ENCODE peak calls at places on chromosomes 16 and 17, in four cellular contexts. One of them, this sample, is unnamed.

GRCh38 chr16:14129502-14129901 is 58.4 kb downstream of the MRTFB start:
- DNase-seq in mesenchymal stem cell: no peak
- DNase-seq in IMR-90: no peak
- DNase-seq in neuronal stem cell: no peak
- DNase-seq in this sample: no peak

GRCh38 chr16:23482778-23483177 is 27.5 kb downstream of the GGA2 start:
- DNase-seq in mesenchymal stem cell: no peak
- DNase-seq in neuronal stem cell: no peak
- DNase-seq in IMR-90: no peak
- DNase-seq in this sample: no peak

GRCh38 chr17:7383742-7384488 is 3.0 kb downstream of the TNK1 start:
- DNase-seq in neuronal stem cell: no peak
- DNase-seq in IMR-90: peak
- DNase-seq in mesenchymal stem cell: peak
- DNase-seq in this sample: peak

GRCh38 chr17:3909257-3909656 is 7.0 kb downstream of the P2RX1 start:
- DNase-seq in IMR-90: no peak
- DNase-seq in neuronal stem cell: no peak
- DNase-seq in mesenchymal stem cell: no peak
- DNase-seq in this sample: no peak

GRCh38 chr16:73286643-73287267 is 238.8 kb upstream of the ZFHX3 start:
- DNase-seq in neuronal stem cell: no peak
- DNase-seq in mesenchymal stem cell: no peak
- DNase-seq in IMR-90: no peak
- DNase-seq in this sample: no peak

GRCh38 chr16:30395155-30395991 is at the start of gene ZNF48:
- DNase-seq in IMR-90: peak
- DNase-seq in neuronal stem cell: peak
- DNase-seq in mesenchymal stem cell: peak
- DNase-seq in this sample: peak

GRCh38 chr17:72840019-72840418 is 252.5 kb downstream of the SLC39A11 start:
- DNase-seq in neuronal stem cell: no peak
- DNase-seq in IMR-90: no peak
- DNase-seq in mesenchymal stem cell: no peak
- DNase-seq in this sample: no peak

GRCh38 chr17:13640559-13640958 is 38.8 kb upstream of the HS3ST3A1 start:
- DNase-seq in mesenchymal stem cell: no peak
- DNase-seq in IMR-90: peak
- DNase-seq in neuronal stem cell: no peak
- DNase-seq in this sample: no peak

GRCh38 chr16:3488801-3489200 is 6.5 kb downstream of the C16orf90 start:
- DNase-seq in IMR-90: no peak
- DNase-seq in neuronal stem cell: no peak
- DNase-seq in mesenchymal stem cell: no peak
- DNase-seq in this sample: no peak

GRCh38 chr16:19223235-19223847 is 55.3 kb downstream of the SYT17 start:
- DNase-seq in neuronal stem cell: peak
- DNase-seq in mesenchymal stem cell: no peak
- DNase-seq in IMR-90: peak
- DNase-seq in this sample: no peak

GRCh38 chr16:12829096-12829888 is 25.6 kb upstream of the CPPED1 start:
- DNase-seq in neuronal stem cell: no peak
- DNase-seq in mesenchymal stem cell: no peak
- DNase-seq in IMR-90: no peak
- DNase-seq in this sample: no peak

GRCh38 chr16:28923652-28924398 is 1.2 kb downstream of the RABEP2 start:
- DNase-seq in mesenchymal stem cell: no peak
- DNase-seq in neuronal stem cell: no peak
- DNase-seq in IMR-90: no peak
- DNase-seq in this sample: no peak

GRCh38 chr16:70759666-70760065 is 41.3 kb downstream of the VAC14 start:
- DNase-seq in mesenchymal stem cell: no peak
- DNase-seq in neuronal stem cell: no peak
- DNase-seq in IMR-90: no peak
- DNase-seq in this sample: no peak

GRCh38 chr17:82334622-82335394 is 1.2 kb upstream of the SECTM1 start:
- DNase-seq in neuronal stem cell: no peak
- DNase-seq in mesenchymal stem cell: peak
- DNase-seq in IMR-90: peak
- DNase-seq in this sample: no peak

GRCh38 chr16:66687906-66688625 is 8.5 kb downstream of the CMTM4 start:
- DNase-seq in IMR-90: no peak
- DNase-seq in mesenchymal stem cell: no peak
- DNase-seq in neuronal stem cell: no peak
- DNase-seq in this sample: peak
- H3K23ac ChIP-seq in IMR-90: no peak
- H3K23ac ChIP-seq in mesenchymal stem cell: no peak
- H3K23ac ChIP-seq in neuronal stem cell: no peak
- H3K23ac ChIP-seq in this sample: no peak

DNA sequence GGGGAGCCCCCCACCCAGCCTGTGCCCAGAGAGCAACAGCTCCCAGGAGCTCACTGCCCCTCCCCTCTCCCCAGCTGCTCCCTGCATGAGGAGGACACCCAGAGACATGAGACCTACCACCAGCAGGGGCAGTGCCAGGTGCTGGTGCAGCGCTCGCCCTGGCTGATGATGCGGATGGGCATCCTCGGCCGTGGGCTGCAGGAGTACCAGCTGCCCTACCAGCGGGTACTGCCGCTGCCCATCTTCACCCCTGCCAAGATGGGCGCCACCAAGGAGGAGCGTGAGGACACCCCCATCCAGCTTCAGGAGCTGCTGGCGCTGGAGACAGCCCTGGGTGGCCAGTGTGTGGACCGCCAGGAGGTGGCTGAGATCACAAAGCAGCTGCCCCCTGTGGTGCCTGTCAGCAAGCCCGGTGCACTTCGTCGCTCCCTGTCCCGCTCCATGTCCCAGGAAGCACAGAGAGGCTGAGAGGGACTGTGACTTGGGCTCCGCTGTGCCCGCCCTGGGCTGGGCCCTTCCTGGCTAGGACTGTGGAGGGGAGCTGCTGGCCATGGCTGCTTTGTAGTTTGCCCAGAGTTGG is 583 bp downstream of the TCAP start:
- DNase-seq in IMR-90: no peak
- DNase-seq in neuronal stem cell: no peak
- DNase-seq in mesenchymal stem cell: no peak
- DNase-seq in this sample: no peak
- H3K4ac ChIP-seq in IMR-90: no peak
- H3K4ac ChIP-seq in neuronal stem cell: peak
- H3K4ac ChIP-seq in mesenchymal stem cell: no peak
- H3K4ac ChIP-seq in this sample: no peak

GRCh38 chr16:85126731-85127662 is 14.7 kb upstream of the CIBAR2 start:
- DNase-seq in neuronal stem cell: peak
- DNase-seq in IMR-90: peak
- DNase-seq in mesenchymal stem cell: peak
- DNase-seq in this sample: no peak

GRCh38 chr16:85130707-85131028 is 18.4 kb upstream of the CIBAR2 start:
- DNase-seq in neuronal stem cell: no peak
- DNase-seq in mesenchymal stem cell: no peak
- DNase-seq in IMR-90: no peak
- DNase-seq in this sample: no peak

GRCh38 chr16:85126383-85126730 is 14.1 kb upstream of the CIBAR2 start:
- DNase-seq in mesenchymal stem cell: no peak
- DNase-seq in IMR-90: no peak
- DNase-seq in neuronal stem cell: no peak
- DNase-seq in this sample: no peak

GRCh38 chr16:85129846-85130706 is 17.8 kb upstream of the CIBAR2 start:
- DNase-seq in mesenchymal stem cell: peak
- DNase-seq in IMR-90: peak
- DNase-seq in neuronal stem cell: no peak
- DNase-seq in this sample: no peak

DNA sequence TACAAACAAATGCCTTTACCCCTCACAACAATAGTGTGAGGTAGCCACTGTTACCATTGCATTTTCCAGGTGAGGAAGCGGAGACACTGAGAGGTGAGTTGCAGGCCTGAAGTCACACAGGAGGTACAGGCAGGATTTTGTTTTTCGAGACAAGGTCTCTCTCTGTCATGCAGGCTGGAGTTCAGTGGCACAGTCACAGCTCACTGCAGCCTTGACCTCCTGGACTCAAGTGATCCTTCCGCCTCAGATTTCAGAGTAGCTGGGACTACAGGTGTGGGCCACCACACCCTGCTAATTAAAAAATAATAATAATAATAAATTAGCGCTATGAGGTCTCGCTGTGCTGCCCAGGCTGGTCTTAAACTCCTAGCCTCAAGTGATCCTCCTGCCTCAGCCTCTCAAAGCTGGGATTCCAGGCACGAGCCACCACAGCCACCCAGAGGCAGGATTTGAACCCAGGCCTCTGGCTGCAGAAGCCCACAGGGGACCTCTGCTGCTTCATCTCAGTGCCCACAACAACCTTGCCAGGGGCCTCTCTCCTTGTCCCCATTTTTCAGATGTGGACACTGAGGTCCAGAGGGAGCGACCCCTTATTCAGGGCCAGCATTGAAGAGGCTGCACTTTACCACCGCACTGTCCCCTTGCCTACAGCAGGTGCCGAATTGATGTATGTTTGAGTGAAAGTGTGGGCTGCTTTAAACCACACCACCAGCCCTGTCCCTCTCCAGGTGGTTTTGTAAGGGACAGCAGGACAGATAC is 16.0 kb upstream of the CIBAR2 start:
- DNase-seq in IMR-90: no peak
- DNase-seq in neuronal stem cell: no peak
- DNase-seq in mesenchymal stem cell: no peak
- DNase-seq in this sample: no peak
- H4K91ac ChIP-seq in IMR-90: peak
- H4K91ac ChIP-seq in neuronal stem cell: no peak
- H4K91ac ChIP-seq in mesenchymal stem cell: peak
- H4K91ac ChIP-seq in this sample: no peak

GRCh38 chr17:63827801-63828221 is 348 bp upstream of the FTSJ3 start:
- DNase-seq in mesenchymal stem cell: no peak
- DNase-seq in neuronal stem cell: no peak
- DNase-seq in IMR-90: no peak
- DNase-seq in this sample: no peak

GRCh38 chr17:63828936-63829335 is 1.5 kb upstream of the FTSJ3 start:
- DNase-seq in IMR-90: no peak
- DNase-seq in neuronal stem cell: no peak
- DNase-seq in mesenchymal stem cell: no peak
- DNase-seq in this sample: no peak

GRCh38 chr17:63827002-63827800 is at the start of the genes FTSJ3 and PSMC5:
- DNase-seq in neuronal stem cell: peak
- DNase-seq in IMR-90: peak
- DNase-seq in mesenchymal stem cell: peak
- DNase-seq in this sample: peak

GRCh38 chr17:63824362-63824761 is 2.9 kb upstream of the PSMC5 start:
- DNase-seq in mesenchymal stem cell: no peak
- DNase-seq in IMR-90: no peak
- DNase-seq in neuronal stem cell: no peak
- DNase-seq in this sample: no peak

DNA sequence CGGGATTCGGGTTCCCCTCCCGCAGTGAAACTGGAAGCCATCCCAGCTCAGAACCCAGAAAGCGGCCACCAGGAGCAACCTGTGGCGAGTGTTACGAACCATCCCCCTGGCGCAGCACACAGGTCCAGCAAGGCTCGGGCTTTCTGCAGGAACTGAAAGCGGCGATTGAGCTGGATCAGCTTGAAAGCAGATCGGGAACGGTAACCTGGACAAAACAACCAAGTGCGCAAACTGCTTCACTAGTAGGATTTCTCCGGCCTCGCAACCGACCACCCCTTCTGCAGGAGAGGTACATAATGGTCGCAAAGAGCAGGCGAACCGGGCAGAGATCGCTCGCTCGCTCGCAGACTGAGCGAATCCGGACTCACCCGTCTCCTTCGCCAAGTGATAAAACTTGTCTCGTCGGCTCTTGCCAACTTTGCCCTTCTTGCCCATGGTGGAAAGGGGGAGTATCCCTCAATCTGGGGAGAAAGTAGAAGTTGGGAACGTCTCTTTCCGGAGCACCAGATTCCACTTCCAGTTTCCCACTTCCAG is 696 bp upstream of the PSMC5 start:
- DNase-seq in neuronal stem cell: no peak
- DNase-seq in mesenchymal stem cell: peak
- DNase-seq in IMR-90: peak
- DNase-seq in this sample: no peak
- H3K23ac ChIP-seq in neuronal stem cell: no peak
- H3K23ac ChIP-seq in mesenchymal stem cell: no peak
- H3K23ac ChIP-seq in IMR-90: peak
- H3K23ac ChIP-seq in this sample: no peak

DNA sequence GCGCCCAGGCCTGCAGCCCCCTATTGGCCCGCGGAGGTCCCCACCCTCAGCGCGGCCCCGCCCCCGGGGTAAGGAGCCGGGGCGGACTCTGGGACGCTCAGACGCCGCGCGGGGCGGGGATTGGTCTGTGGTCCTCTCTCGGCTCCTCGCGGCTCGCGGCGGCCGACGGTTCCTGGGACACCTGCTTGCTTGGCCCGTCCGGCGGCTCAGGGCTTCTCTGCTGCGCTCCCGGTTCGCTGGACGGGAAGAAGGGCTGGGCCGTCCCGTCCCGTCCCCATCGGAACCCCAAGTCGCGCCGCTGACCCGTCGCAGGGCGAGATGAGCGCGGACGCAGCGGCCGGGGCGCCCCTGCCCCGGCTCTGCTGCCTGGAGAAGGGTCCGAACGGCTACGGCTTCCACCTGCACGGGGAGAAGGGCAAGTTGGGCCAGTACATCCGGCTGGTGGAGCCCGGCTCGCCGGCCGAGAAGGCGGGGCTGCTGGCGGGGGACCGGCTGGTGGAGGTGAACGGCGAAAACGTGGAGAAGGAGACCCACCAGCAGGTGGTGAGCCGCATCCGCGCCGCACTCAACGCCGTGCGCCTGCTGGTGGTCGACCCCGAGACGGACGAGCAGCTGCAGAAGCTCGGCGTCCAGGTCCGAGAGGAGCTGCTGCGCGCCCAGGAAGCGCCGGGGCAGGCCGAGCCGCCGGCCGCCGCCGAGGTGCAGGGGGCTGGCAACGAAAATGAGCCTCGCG is at the start of gene NHERF1:
- DNase-seq in IMR-90: peak
- DNase-seq in neuronal stem cell: peak
- DNase-seq in mesenchymal stem cell: peak
- DNase-seq in this sample: peak
- H3K4ac ChIP-seq in IMR-90: peak
- H3K4ac ChIP-seq in neuronal stem cell: no peak
- H3K4ac ChIP-seq in mesenchymal stem cell: peak
- H3K4ac ChIP-seq in this sample: peak

DNA sequence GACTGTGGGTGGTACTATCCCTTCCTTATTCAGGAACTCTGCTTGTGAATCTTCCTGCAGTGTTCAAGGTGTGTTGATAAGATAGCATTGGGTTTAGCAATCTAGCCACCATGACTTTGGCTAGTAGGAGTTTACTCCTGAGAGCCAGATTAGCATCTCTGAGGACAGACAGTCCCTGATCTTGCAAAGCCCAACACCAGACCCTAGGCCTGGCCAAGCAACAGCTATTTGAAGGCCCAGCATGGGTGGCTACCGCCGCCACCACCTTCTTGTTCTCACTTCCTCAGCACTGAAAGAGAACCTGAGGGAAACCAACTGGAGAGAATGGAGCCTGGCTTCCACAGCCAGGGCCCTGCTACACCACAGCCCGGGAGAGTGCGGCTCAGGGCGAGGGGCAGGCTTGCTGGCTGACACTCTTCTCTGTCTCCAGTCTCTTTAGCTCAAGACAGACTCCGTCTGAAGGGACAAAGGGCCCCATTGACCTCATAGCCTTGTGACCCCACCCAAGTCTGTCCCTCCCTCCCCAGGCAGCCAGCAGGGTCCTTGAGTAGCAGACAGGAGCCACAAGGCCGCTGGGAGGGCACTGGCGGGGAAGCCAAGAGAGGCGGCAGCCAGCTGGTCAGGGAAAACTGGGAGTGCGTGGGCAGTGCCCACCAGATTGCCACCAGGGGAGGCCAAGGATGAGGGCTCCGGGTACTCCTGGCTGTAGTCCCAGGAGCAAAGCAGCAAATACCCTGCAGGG is 10.9 kb upstream of the ARHGAP23 start:
- DNase-seq in mesenchymal stem cell: no peak
- DNase-seq in neuronal stem cell: no peak
- DNase-seq in IMR-90: no peak
- DNase-seq in this sample: no peak
- H4K91ac ChIP-seq in mesenchymal stem cell: no peak
- H4K91ac ChIP-seq in neuronal stem cell: no peak
- H4K91ac ChIP-seq in IMR-90: no peak
- H4K91ac ChIP-seq in this sample: no peak